ENCODE peak calls at places on chromosomes 5 and 9, in seven cellular contexts. W is IMR-90, Y is A549, A is HepG2, B is H1, J is K562, R is GM12878. O is an unnamed sample.

GRCh38 chr5:77568082-77568481 is 70.4 kb downstream of the OTP start:
- DNase-seq in W (no peak), R (no peak), Y (no peak), B (no peak), A (no peak), J (no peak), O (no peak)

GRCh38 chr5:140607031-140607430 is 25.9 kb downstream of the CD14 start:
- DNase-seq in B (no peak), A (peak; percentile 78), Y (no peak), W (no peak), R (no peak), J (no peak), O (no peak)

GRCh38 chr5:34740306-34740891 is 84.3 kb downstream of the RAI14 start:
- DNase-seq in Y (no peak), A (no peak), B (no peak), J (no peak), W (no peak), R (no peak), O (no peak)

GRCh38 chr9:129108805-129109370 is 1.7 kb downstream of the CRAT start:
- DNase-seq in W (no peak), B (no peak), A (no peak), J (no peak), Y (no peak), R (no peak), O (no peak)

GRCh38 chr5:9544502-9545300 is 1.2 kb downstream of the SEMA5A start:
- DNase-seq in R (no peak), J (peak; percentile 77), Y (peak; percentile 59), W (peak; percentile 80), B (peak; percentile 95), A (peak; percentile 35), O (peak; percentile 85)

GRCh38 chr5:134554319-134555222 is 29.1 kb downstream of the JADE2 start:
- DNase-seq in Y (peak; percentile 96), W (peak; percentile 82), R (peak; percentile 82), B (no peak), J (no peak), A (no peak), O (peak; percentile 83)

GRCh38 chr9:113139225-113139829 is 11.5 kb upstream of the SLC31A2 start:
- DNase-seq in W (no peak), R (no peak), A (peak; percentile 97), B (no peak), J (no peak), Y (no peak), O (no peak)

GRCh38 chr5:158435161-158435616 is 576.2 kb upstream of the CLINT1 start:
- DNase-seq in R (peak; percentile 47), J (no peak), B (no peak), W (no peak), A (no peak), Y (no peak), O (no peak)

GRCh38 chr5:66595877-66596790 is at the start of gene MAST4:
- DNase-seq in Y (peak; percentile 83), W (peak; percentile 67), B (peak; percentile 97), J (peak; percentile 74), R (no peak), A (peak; percentile 50), O (peak; percentile 92)
- TF ChIP-seq RFX5 in Y (no peak), W (no peak), B (no peak), J (no peak), R (no peak), A (no peak), O (no peak)

DNA sequence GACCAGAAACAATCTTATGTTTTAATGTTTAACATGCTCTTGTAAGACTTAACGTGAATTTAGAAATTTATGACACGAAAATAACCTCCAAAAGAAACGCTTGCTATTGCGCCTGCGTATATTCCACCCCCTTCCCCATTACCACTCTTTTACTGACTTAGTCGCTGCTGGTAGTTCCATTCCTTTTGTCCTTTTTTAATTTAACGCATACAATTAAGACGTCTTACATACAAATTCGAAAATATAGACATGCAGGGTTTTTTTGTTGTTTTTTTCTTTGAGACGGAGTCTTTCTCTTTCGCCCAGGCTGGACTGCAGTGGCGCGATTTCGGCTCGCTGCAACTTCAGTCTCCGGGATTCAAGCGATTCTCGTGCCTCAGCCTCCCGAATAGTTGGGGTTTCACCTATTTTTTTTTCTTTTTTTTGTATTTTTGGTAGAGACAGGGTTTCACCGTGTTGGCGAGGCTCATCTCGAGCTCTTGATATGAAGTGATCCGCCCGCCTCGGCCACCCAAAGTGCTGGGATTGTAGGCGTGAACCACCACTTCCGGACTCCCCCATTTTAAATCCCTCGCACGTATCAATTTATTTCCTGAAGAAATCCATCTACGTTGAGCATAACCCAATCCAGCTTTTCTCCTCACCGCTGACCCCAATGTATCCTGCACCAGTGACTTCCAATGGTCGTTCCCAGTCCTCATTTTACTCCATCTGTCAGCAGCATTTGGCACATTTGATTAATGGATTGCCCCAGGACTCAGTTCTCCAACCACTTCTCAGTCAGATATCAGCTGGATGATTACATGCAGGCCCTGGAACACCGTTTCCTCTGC is 678 bp upstream of the MED7 start:
- DNase-seq in R (no peak), J (peak; percentile 32), B (no peak), A (no peak), Y (peak; percentile 40), W (peak; percentile 6), O (peak; percentile 64)
- TF ChIP-seq RFX5 in R (no peak), J (no peak), B (no peak), A (no peak), Y (no peak), W (no peak), O (peak; percentile 31)

GRCh38 chr5:169304175-169304574 is 3.2 kb upstream of the SLIT3 start:
- DNase-seq in R (no peak), J (no peak), B (no peak), Y (no peak), W (no peak), A (no peak), O (no peak)
- TF ChIP-seq RFX5 in R (no peak), J (no peak), B (no peak), Y (no peak), W (no peak), A (no peak), O (no peak)

DNA sequence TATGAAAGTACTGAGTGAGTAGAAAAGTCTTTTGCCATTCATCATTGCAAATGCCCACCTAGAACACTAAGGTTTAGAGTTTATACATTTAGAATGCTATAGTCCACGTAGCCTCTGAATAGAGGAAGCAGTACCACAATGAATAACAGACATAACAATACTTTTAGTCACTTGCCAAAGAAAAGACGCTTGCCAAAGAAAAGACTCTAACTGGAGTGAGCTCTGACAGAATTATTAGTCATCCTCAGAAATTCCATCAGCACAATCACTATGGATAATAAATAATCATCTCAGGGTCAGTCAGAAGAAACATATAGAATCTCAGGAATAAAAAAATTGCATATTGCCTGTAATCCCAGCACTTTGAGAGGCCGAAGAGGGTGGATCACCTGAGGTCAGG is 168.5 kb upstream of the TARS1 start:
- DNase-seq in R (no peak), J (no peak), W (peak; percentile 94), A (no peak), Y (peak; percentile 76), B (no peak), O (no peak)
- TF ChIP-seq RFX5 in R (no peak), J (no peak), W (no peak), A (no peak), Y (no peak), B (no peak), O (no peak)

GRCh38 chr9:134781895-134782294 is 98.7 kb upstream of the FCN2 start:
- DNase-seq in W (no peak), J (peak; percentile 23), Y (no peak), A (no peak), R (no peak), B (peak; percentile 75), O (peak; percentile 54)

GRCh38 chr9:134785325-134786108 is 95.1 kb upstream of the FCN2 start:
- DNase-seq in Y (no peak), B (no peak), R (no peak), A (no peak), W (no peak), J (no peak), O (peak; percentile 48)

GRCh38 chr9:134782921-134783698 is 97.5 kb upstream of the FCN2 start:
- DNase-seq in Y (no peak), W (no peak), B (peak; percentile 42), R (peak; percentile 32), A (no peak), J (no peak), O (no peak)

GRCh38 chr9:134784612-134785305 is 95.9 kb upstream of the FCN2 start:
- DNase-seq in J (no peak), R (no peak), A (no peak), W (no peak), B (no peak), Y (no peak), O (no peak)

GRCh38 chr9:134783699-134784039 is 96.9 kb upstream of the FCN2 start:
- DNase-seq in J (no peak), R (no peak), Y (no peak), W (no peak), B (no peak), A (no peak), O (no peak)
- TF ChIP-seq RFX5 in J (no peak), R (no peak), Y (no peak), W (no peak), B (no peak), A (no peak), O (no peak)